ENCODE peak calls at places on chromosomes 5 and 9, in nine cellular contexts. D is sigmoid colon, C is GM12878, A is K562, Z is heart left ventricle, T is Peyer's patch, E is stomach, P is IMR-90, B is HCT116. F is an unnamed sample. For H3K36me3, the result is how much of the 10 kb centered on the place peaks cover.

GRCh38 chr5:2538169-2538568 is 213.3 kb downstream of the IRX2 start:
- DNase-seq in T (no peak), Z (no peak), P (no peak), C (no peak), D (no peak), B (no peak), E (no peak), A (no peak), F (no peak)

GRCh38 chr5:147177125-147177840 is 57.5 kb upstream of the STK32A start:
- DNase-seq in D (no peak), E (no peak), P (peak), B (no peak), C (no peak), A (no peak), Z (no peak), T (no peak), F (no peak)

GRCh38 chr5:153881687-153882086 is 157.0 kb downstream of the FAM114A2 start:
- DNase-seq in D (no peak), E (no peak), A (no peak), B (no peak), C (no peak), T (no peak), Z (no peak), P (no peak), F (no peak)

GRCh38 chr5:10323588-10324488 is 16.1 kb upstream of the CMBL start:
- DNase-seq in P (peak), T (no peak), A (peak), C (no peak), Z (no peak), B (no peak), D (no peak), E (no peak), F (no peak)

GRCh38 chr5:54224083-54224836 is 86.1 kb downstream of the ARL15 start:
- DNase-seq in P (no peak), A (peak), B (no peak), Z (no peak), D (no peak), T (no peak), E (no peak), C (no peak), F (no peak)

GRCh38 chr9:83582026-83582425 is 40.9 kb upstream of the IDNK start:
- DNase-seq in B (no peak), T (no peak), P (peak), A (no peak), D (no peak), C (no peak), E (no peak), Z (no peak), F (no peak)

GRCh38 chr5:163571755-163572154 is 66.3 kb downstream of the MAT2B start:
- DNase-seq in A (no peak), D (no peak), C (no peak), P (peak), B (no peak), T (no peak), E (no peak), Z (no peak), F (no peak)

GRCh38 chr5:42756630-42757601 is at the start of gene CCDC152:
- DNase-seq in P (peak), C (no peak), T (peak), A (peak), D (no peak), B (no peak), Z (no peak), E (peak), F (no peak)

GRCh38 chr5:59583810-59584562 is 309.5 kb downstream of the PDE4D start:
- DNase-seq in Z (no peak), B (no peak), D (peak), T (no peak), C (no peak), P (no peak), A (no peak), E (no peak), F (no peak)
- H3K4me3 ChIP-seq in Z (no peak), B (no peak), D (no peak), T (no peak), C (no peak), P (no peak), A (no peak), E (no peak), F (no peak)

DNA sequence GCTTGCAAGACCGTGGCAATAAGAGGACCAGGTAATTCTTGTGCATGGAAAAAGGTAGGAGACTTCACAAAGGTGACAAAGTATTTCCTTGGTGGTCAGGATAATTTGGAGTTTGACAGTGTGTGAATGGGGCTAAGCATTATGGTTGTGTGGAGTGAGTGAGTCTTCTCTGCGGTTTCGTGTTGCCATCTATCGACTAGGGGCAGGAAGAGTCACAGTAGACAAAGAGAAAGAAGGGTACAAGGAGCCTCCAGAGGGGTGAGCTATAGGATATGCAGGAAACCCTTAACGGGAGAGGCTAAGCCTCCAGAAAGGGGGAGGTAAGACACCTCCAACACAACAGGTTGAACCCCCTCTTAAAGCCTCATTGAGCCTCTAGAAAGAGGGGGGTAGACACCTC is 64.0 kb upstream of the RANBP6 start:
- DNase-seq in P (no peak), B (no peak), C (no peak), Z (no peak), E (no peak), D (no peak), T (no peak), A (peak), F (no peak)
- TF ChIP-seq POLR2A in P (no peak), B (no peak), C (no peak), Z (no peak), E (no peak), D (no peak), T (no peak), A (no peak), F (no peak)

DNA sequence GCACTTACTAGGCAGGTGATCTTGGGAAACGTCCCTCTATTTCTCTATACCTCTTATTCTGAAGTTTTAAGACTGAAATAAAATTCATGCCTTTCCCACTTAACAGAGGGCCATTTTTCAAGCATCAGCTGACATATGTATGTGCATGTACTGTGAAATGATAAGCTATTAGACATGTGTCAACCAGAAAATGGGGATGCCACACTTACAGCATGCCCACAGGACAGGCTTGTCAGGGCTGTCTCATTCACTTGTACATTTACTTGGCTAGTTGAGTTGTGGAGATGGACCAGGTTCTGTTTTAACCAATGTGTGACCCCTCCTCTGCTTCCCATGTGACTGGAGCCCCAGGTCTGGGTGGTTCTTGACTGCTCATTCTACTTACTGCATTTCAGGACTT is 78.5 kb downstream of the C9orf152 start:
- DNase-seq in D (no peak), E (no peak), P (no peak), C (no peak), T (no peak), A (no peak), Z (no peak), B (no peak), F (no peak)
- H3K36me3 ChIP-seq in D (under half), E (under half), P (under half), C (under half), T (under half), A (under half), Z (under half), B (under half), F (under half)

GRCh38 chr5:135537271-135537670 is 1.5 kb upstream of the NEUROG1 start:
- DNase-seq in E (no peak), Z (no peak), D (no peak), B (no peak), P (no peak), A (no peak), T (no peak), C (no peak), F (no peak)

GRCh38 chr5:135535420-135535819 is 344 bp downstream of the NEUROG1 start:
- DNase-seq in Z (no peak), D (no peak), A (no peak), T (no peak), P (no peak), E (no peak), B (no peak), C (no peak), F (no peak)

GRCh38 chr5:135537745-135538144 is 2.0 kb upstream of the NEUROG1 start:
- DNase-seq in E (no peak), C (no peak), A (no peak), D (no peak), B (no peak), T (no peak), P (no peak), Z (no peak), F (peak)

GRCh38 chr5:135534609-135535419 is 950 bp downstream of the NEUROG1 start:
- DNase-seq in C (no peak), Z (no peak), T (no peak), A (no peak), E (no peak), P (no peak), D (no peak), B (no peak), F (no peak)

GRCh38 chr5:135535820-135536801 is at the start of gene NEUROG1:
- DNase-seq in P (no peak), C (no peak), D (no peak), E (no peak), A (no peak), T (no peak), Z (no peak), B (no peak), F (no peak)
- H3K4me3 ChIP-seq in P (no peak), C (no peak), D (no peak), E (peak), A (no peak), T (peak), Z (no peak), B (no peak), F (peak)

DNA sequence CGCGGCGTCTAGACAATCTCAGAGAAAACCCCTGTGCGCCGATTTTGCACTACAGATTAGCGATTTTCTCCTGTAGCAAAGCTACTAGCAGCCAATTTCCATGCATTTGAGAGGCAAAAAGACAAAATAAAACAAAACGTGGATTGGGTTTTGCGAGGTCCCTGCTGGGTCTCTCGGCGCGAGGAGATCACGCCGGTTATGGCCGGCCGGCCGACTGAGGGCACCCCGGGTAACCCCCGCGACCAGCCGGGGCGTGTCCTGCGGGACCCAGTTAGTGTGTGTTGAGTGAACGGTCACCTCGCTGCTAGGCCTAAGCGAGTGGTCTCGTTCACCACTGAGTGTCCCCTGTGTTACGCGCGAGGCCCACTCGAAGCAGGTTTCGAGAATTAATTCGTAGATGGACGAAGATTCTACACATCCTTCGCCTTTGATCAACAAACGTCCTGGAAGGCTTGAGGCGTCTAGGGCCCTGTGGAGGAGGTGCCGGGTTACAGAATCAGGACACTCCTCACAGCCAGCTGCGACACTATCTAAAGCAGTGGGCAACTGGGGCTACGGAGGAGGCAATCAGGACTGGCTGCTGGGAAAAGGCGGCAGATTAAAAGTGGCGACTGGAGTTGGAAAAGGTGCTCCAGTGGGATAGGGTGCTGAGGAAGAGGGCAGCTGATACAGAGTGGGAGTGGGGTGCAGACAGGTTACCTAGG is 792 bp upstream of the VDAC1 start:
- DNase-seq in E (peak), D (peak), B (no peak), C (no peak), T (peak), Z (peak), P (no peak), A (peak), F (no peak)
- TF ChIP-seq POLR2A in E (no peak), D (peak), B (no peak), C (no peak), T (no peak), Z (no peak), P (no peak), A (no peak), F (no peak)

DNA sequence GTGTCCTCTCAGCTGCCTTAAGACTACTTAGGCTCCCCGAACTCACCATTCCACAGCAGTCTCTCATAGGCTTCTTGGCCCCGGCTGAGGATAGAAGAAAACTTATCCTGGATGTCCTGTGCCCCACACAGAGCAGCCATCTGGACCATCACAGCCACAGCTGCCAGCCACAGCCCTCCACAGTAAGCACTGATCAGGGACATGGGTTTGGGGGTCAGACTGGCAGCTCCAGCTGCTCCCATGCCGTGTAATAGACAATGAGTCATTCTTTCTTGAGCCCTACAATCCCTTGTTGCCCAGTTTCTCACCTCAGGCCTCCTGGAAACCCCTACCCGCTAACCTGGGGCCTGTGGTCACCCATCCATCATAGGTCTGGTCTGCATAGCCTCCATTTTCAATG is 5.7 kb downstream of the CREB3 start:
- DNase-seq in A (no peak), C (no peak), D (peak), T (no peak), P (no peak), Z (no peak), B (no peak), E (no peak), F (no peak)
- H3K36me3 ChIP-seq in A (half or more), C (under half), D (half or more), T (under half), P (half or more), Z (under half), B (half or more), E (half or more), F (under half)

GRCh38 chr5:180847053-180847452 is 14.0 kb downstream of the ZFP62 start:
- DNase-seq in T (no peak), Z (no peak), D (no peak), E (no peak), P (no peak), C (no peak), B (no peak), A (no peak), F (no peak)

GRCh38 chr5:180844432-180844831 is 16.6 kb downstream of the ZFP62 start:
- DNase-seq in C (no peak), Z (no peak), P (no peak), E (no peak), B (no peak), T (no peak), D (no peak), A (no peak), F (no peak)

GRCh38 chr5:180848265-180848664 is 12.8 kb downstream of the ZFP62 start:
- DNase-seq in T (no peak), C (no peak), A (no peak), Z (no peak), P (no peak), E (no peak), D (no peak), B (no peak), F (no peak)

GRCh38 chr5:180848878-180849277 is 12.2 kb downstream of the ZFP62 start:
- DNase-seq in D (no peak), E (no peak), B (no peak), A (no peak), Z (no peak), P (no peak), C (no peak), T (no peak), F (peak)

GRCh38 chr5:180844858-180845257 is 16.2 kb downstream of the ZFP62 start:
- DNase-seq in Z (no peak), A (no peak), C (no peak), E (no peak), T (no peak), B (no peak), P (no peak), D (no peak), F (no peak)
- H3K4me3 ChIP-seq in Z (no peak), A (no peak), C (no peak), E (no peak), T (no peak), B (no peak), P (no peak), D (no peak), F (no peak)

GRCh38 chr5:31671339-31671741 is 32.4 kb downstream of the PDZD2 start:
- DNase-seq in T (no peak), A (no peak), C (no peak), P (no peak), D (no peak), B (no peak), E (no peak), Z (peak), F (no peak)
- TF ChIP-seq POLR2A in T (no peak), A (no peak), C (no peak), P (no peak), D (no peak), B (no peak), E (no peak), Z (no peak), F (no peak)

GRCh38 chr5:60352992-60353391 is 347.0 kb downstream of the DEPDC1B start:
- DNase-seq in C (no peak), E (peak), P (no peak), Z (no peak), T (no peak), D (no peak), B (no peak), A (no peak), F (no peak)
- H3K36me3 ChIP-seq in C (under half), E (under half), P (under half), Z (under half), T (under half), D (under half), B (under half), A (under half), F (under half)

F was measured in vagina.